ENCODE peak calls at places on chromosomes 3 and 15, in four cellular contexts. L is K562, Y is HCT116, E is HepG2. H is an unnamed sample.

GRCh38 chr15:64589435-64590084 is 129.2 kb downstream of the ZNF609 start:
- DNase-seq in E (no peak), Y (no peak), L (no peak), H (no peak)

GRCh38 chr3:111236833-111237713 is 165.5 kb downstream of the NECTIN3 start:
- DNase-seq in L (no peak), Y (no peak), E (no peak), H (no peak)

GRCh38 chr15:62150445-62150844 is 14.6 kb downstream of the C2CD4B start:
- DNase-seq in E (no peak), Y (no peak), L (no peak), H (no peak)

GRCh38 chr3:129252748-129253147 is 3.3 kb downstream of the COPG1 start:
- DNase-seq in Y (no peak), L (no peak), E (no peak), H (no peak)

GRCh38 chr3:128278761-128279593 is 125.7 kb downstream of the EEFSEC start:
- DNase-seq in E (no peak), Y (no peak), L (no peak), H (no peak)

GRCh38 chr3:16372362-16373269 is 107.6 kb downstream of the OXNAD1 start:
- DNase-seq in Y (no peak), E (no peak), L (no peak), H (no peak)

GRCh38 chr3:113589971-113590370 is 57.6 kb downstream of the SIDT1 start:
- DNase-seq in Y (no peak), L (no peak), E (no peak), H (no peak)

GRCh38 chr15:33048255-33048654 is 146.3 kb downstream of the FMN1 start:
- DNase-seq in E (no peak), L (no peak), Y (peak; percentile 10), H (no peak)

GRCh38 chr15:42704492-42704926 is 32.4 kb downstream of the CDAN1 start:
- DNase-seq in E (peak; percentile 65), Y (peak; percentile 47), L (peak; percentile 72), H (peak; percentile 66)

GRCh38 chr15:91357011-91357410 is 257.0 kb downstream of the SV2B start:
- DNase-seq in L (no peak), Y (no peak), E (no peak), H (no peak)

GRCh38 chr15:20106026-20106425 is 435.6 kb downstream of the GOLGA6L6 start:
- DNase-seq in E (no peak), L (no peak), Y (no peak), H (no peak)

GRCh38 chr3:113794526-113794925 is 44.1 kb upstream of the GRAMD1C start:
- DNase-seq in Y (no peak), E (no peak), L (no peak), H (no peak)

GRCh38 chr3:46496745-46497555 is 826 bp upstream of the RTP3 start:
- DNase-seq in L (no peak), Y (no peak), E (no peak), H (no peak)

GRCh38 chr3:53151465-53151864 is 9.5 kb upstream of the PRKCD start:
- DNase-seq in E (no peak), L (no peak), Y (no peak), H (no peak)

GRCh38 chr3:127065561-127066270 is 82.8 kb downstream of the PLXNA1 start:
- DNase-seq in Y (no peak), E (no peak), L (no peak), H (no peak)

GRCh38 chr3:170038434-170039110 is 777 bp downstream of the GPR160 start:
- DNase-seq in E (no peak), Y (no peak), L (no peak), H (no peak)

DNA sequence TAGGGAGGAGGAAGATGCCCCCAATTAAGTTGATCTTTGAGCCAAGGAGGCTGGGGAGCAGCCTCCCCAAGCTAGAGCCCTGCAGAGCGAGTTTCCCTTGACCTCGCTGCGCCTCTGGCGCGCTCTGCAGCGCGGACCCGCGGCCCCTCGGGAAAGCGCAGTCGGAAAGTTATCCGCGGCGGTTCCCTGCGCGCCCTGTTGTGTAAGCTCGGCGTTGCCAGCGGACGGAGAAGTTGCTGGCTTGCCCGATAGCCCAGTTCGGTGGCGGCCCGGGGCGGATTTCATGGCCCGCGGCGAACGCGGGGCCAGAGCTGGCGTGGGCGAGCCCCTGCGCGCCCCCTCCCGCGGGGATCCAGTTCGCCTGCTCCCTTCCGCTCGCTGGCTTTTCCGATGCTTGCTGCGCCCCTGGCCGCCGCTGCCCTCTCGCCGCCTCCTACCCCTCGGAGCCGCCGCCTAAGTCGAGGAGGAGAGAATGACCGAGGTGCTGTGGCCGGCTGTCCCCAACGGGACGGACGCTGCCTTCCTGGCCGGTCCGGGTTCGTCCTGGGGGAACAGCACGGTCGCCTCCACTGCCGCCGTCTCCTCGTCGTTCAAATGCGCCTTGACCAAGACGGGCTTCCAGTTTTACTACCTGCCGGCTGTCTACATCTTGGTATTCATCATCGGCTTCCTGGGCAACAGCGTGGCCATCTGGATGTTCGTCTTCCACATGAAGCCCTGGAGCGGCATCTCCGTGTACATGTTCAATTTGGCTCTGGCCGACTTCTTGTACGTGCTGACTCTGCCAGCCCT is 576 bp downstream of the P2RY1 start:
- DNase-seq in E (no peak), Y (no peak), L (peak; percentile 52), H (no peak)
- TF ChIP-seq CTCF in E (no peak), Y (no peak), L (peak; percentile 56), H (peak; percentile 27)

DNA sequence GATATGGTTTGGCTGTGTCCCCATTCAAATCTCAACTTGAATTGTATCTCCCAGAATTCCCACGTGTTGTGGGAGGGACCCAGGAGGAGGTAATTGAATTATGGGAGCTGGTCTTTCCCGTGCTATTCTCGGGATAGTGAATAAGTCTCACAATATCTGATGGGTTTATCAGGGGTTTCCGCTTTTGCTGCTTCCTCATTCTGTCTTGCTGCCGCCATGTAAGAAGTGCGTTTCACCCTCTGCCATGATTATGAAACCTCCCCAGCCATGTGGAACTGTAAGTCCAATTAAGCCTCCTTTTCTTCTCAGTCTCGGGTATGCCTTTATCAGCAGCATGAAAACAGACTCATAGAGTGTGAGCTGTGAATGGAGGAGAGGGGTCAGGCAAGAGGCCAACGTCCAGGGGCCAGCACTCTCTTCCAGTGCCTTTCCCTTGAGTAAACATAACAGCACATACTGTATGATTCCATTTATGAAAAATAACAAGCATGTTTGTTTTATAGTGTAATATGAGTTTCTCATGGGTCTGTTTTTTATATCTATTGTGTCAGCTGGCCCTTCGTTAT is 16.3 kb upstream of the LCTL start:
- DNase-seq in L (peak; percentile 26), Y (no peak), E (peak; percentile 62), H (no peak)
- TF ChIP-seq TCF7L2 in L (no peak), Y (no peak), E (no peak), H (no peak)

DNA sequence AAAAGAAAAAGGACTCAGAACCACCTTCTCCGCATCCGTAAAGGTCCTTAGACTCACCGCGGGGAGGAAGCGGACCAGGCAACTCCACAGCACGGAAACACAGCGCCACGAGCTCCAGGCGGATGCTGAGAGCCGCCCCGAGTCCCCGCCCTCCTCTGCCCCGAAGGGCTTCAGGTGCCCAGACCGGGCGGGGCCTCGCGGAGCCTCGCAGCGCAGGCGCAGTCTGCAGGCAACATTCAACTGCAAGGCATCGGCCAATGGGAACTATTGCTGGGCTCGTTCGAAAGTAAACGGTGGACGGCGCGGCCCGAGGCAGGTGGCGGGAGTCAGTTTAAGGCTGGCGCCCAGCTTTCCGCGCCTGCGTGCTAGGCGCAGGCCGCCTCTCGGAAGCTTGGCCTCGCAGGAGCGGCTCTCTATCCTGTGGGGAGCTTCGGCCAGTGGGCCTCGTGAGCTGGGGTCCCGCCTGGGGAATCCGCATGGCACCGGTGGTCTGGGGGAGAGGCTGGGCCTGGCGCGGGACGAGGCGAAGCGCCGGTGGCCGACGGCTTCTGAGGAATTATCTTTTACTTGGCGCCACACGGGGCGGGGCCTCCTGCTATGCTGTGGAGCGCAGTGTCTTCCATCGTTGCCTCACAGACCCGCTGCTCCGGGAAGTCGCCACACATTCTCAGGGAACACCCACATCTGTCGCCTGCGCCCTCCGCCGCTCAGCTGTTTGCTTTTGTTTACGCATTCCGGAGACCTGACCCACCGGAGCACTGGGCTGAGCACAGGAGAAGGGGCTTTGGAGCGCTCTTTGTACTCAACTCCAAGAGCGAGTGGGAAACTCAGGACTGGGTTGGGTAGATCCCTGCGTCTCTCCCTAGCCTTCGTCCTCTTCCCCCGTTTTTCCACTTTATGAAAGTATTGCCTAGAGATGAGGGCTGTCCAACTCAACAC is at the start of gene TRIM59:
- DNase-seq in L (peak; percentile 97), E (peak; percentile 63), Y (peak; percentile 94), H (peak; percentile 75)
- TF ChIP-seq CTCF in L (peak; percentile 21), E (peak; percentile 15), Y (no peak), H (no peak)

GRCh38 chr15:39621210-39621609 is 40.3 kb downstream of the THBS1 start:
- DNase-seq in E (no peak), Y (no peak), L (no peak), H (no peak)
- TF ChIP-seq TCF7L2 in E (no peak), Y (no peak), L (no peak), H (no peak)

DNA sequence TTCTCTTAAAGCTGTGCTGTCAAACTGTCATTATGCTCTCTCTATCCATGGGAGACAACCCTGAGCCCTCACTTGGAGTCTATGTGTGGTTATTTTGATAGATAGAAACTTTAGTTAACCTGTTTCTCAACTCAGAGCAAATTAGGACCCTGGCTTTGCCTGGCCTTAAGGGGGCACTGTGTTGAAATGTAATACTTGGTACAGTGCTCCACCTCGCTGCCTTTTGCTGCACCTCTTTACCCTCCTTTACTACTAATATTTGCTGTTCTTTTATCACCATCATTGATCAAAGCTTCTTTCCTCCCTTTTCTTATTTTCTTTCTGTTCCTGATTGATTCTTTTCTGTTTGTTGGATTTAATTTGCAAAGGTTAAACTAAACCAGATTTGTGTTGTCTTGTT is 34.3 kb downstream of the STT3B start:
- DNase-seq in Y (no peak), L (peak; percentile 52), E (peak; percentile 27), H (no peak)
- TF ChIP-seq CTCF in Y (peak; percentile 30), L (peak; percentile 83), E (peak; percentile 70), H (peak; percentile 57)

H was measured in Panc1.